ENCODE peak calls at places on chromosomes 3 and 15, in five cellular contexts. C, Z, K, E and I are unnamed samples.

GRCh38 chr15:63089260-63090043 is 32.2 kb upstream of the LACTB start:
- DNase-seq in E (no peak), C (no peak), K (peak; percentile 97), Z (no peak), I (peak; percentile 49)

GRCh38 chr15:61013146-61013545 is 216.0 kb downstream of the RORA start:
- DNase-seq in E (no peak), C (no peak), Z (no peak), K (no peak), I (no peak)

GRCh38 chr3:73576995-73577394 is 47.7 kb downstream of the PDZRN3 start:
- DNase-seq in C (no peak), E (no peak), Z (no peak), K (peak; percentile 76), I (no peak)

GRCh38 chr3:158652463-158652862 is 8.1 kb downstream of the GFM1 start:
- DNase-seq in C (no peak), K (no peak), E (no peak), Z (no peak), I (no peak)

GRCh38 chr3:21962456-21962855 is 211.4 kb upstream of the ZNF385D start:
- DNase-seq in K (peak; percentile 21), C (no peak), Z (no peak), E (no peak), I (no peak)

GRCh38 chr15:41879321-41879845 is 14.5 kb downstream of the SPTBN5 start:
- DNase-seq in Z (no peak), K (no peak), E (no peak), C (no peak), I (no peak)

GRCh38 chr15:36951747-36952247 is 148.6 kb downstream of the MEIS2 start:
- DNase-seq in Z (peak; percentile 9), C (no peak), K (peak; percentile 84), E (no peak), I (no peak)

GRCh38 chr3:32334675-32335074 is 57.0 kb upstream of the CMTM7 start:
- DNase-seq in C (no peak), K (no peak), E (no peak), Z (no peak), I (peak; percentile 47)

GRCh38 chr3:129040579-129041300 is 19.8 kb upstream of the GP9 start:
- DNase-seq in E (no peak), K (no peak), C (no peak), Z (no peak), I (no peak)

GRCh38 chr3:51698209-51698608 is 8.7 kb upstream of the GRM2 start:
- DNase-seq in E (no peak), K (no peak), Z (no peak), C (no peak), I (no peak)
- H3K4me3 ChIP-seq in E (no peak overlapping the region), K (no peak overlapping the region), Z (no peak overlapping the region), C (no peak overlapping the region), I (no peak overlapping the region)

GRCh38 chr15:48176957-48177356 is 1.1 kb downstream of the MYEF2 start:
- DNase-seq in E (no peak), K (no peak), C (no peak), Z (no peak), I (no peak)
- H2AFZ ChIP-seq in E (no peak overlapping the region), K (no peak overlapping the region), C (no peak overlapping the region), Z (peak overlapping the region; percentile 99), I (no peak overlapping the region)

GRCh38 chr3:194313642-194314430 is 37.3 kb downstream of the CPN2 start:
- DNase-seq in K (no peak), Z (no peak), E (no peak), C (no peak), I (no peak)
- H3K4me1 ChIP-seq in K (peaks cover 3% of the 10 kb centered on the region), Z (peaks cover 35% of the 10 kb centered on the region), E (peaks cover 19% of the 10 kb centered on the region), C (peaks cover 49% of the 10 kb centered on the region), I (peaks cover 54% of the 10 kb centered on the region)

GRCh38 chr3:147413712-147414325 is 4.7 kb downstream of the ZIC1 start:
- DNase-seq in K (no peak), Z (no peak), C (no peak), E (no peak), I (no peak)
- H3K4me3 ChIP-seq in K (no peak overlapping the region), Z (no peak overlapping the region), C (no peak overlapping the region), E (no peak overlapping the region), I (no peak overlapping the region)

DNA sequence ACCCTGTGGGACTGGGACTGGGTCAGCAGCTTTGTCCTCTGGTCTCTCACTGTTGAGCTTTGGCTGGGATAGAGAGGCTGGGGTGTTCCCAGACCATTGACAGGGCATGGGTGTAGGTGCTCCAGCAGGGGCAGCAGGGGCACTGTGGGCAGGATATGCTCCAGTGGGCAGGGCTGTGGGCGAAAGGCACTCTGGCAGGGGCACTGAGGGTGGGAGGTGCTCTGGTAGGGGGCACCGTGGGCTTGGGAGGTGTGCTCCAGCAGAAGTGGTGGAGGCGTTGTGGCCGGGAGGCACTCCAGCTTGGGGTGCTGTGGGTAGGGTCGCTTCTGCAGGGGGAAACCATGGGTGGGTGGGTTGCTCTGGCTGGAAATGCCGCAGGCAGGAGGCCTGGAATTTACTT is 62.1 kb downstream of the LRRC49 start:
- DNase-seq in K (no peak), Z (no peak), E (no peak), C (no peak), I (no peak)
- H2AFZ ChIP-seq in K (no peak overlapping the region), Z (no peak overlapping the region), E (no peak overlapping the region), C (no peak overlapping the region), I (no peak overlapping the region)

GRCh38 chr15:31360158-31360561 is 33.5 kb downstream of the KLF13 start:
- DNase-seq in E (no peak), C (no peak), Z (no peak), K (no peak), I (no peak)
- H3K4me1 ChIP-seq in E (peaks cover 57% of the 10 kb centered on the region), C (no peaks in the 10 kb centered on the region), Z (peaks cover 11% of the 10 kb centered on the region), K (peaks cover 10% of the 10 kb centered on the region), I (peaks cover 83% of the 10 kb centered on the region)

GRCh38 chr15:58329781-58330467 is 101.9 kb upstream of the LIPC start:
- DNase-seq in Z (no peak), K (no peak), C (no peak), E (no peak), I (no peak)
- H3K4me3 ChIP-seq in Z (no peak overlapping the region), K (no peak overlapping the region), C (no peak overlapping the region), E (no peak overlapping the region), I (no peak overlapping the region)

GRCh38 chr3:186807231-186807630 is 949 bp upstream of the RFC4 start:
- DNase-seq in K (no peak), Z (no peak), C (no peak), E (no peak), I (peak; percentile 40)
- H2AFZ ChIP-seq in K (peak overlapping the region; percentile 92), Z (peak overlapping the region; percentile 99), C (no peak overlapping the region), E (no peak overlapping the region), I (peak overlapping the region; percentile 99)

DNA sequence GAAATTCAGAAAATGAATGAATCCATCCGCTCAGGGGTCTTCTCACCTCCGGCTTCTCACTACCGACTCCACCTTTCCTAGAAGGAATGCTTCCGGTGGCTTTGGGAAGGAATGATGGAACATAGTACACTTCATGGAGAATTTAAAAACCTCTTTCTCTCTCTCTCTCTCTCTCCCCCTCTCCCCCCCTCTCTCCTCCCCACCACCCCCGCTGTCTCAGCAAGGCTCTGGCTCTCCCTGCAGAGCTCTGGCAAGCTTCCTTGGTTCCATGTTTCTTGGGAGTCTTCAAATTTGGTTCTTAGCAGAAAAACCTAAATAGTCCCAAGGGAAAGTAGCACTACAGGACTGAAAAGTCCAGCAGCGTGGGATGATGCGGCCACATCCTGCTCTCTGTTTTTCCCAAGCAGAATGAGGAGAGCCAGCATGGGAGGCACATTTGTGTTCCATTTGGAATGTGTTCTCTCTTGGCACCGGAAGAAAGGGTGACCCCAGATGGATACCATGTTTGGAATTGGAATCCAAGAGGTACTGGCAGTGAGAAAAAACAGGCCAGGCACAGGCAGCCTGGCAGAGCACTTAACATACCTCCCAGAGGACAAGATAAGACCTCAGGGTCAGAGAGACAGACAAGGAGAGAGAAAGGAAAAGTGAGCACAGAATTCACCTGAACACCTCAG is at the start of gene POPDC2:
- DNase-seq in K (no peak), C (no peak), E (no peak), Z (no peak), I (no peak)
- H3K4me1 ChIP-seq in K (peaks cover 2% of the 10 kb centered on the region), C (peaks cover 4% of the 10 kb centered on the region), E (peaks cover 27% of the 10 kb centered on the region), Z (no peaks in the 10 kb centered on the region), I (no peaks in the 10 kb centered on the region)